ENCODE peak calls at places on chromosome 2, in ten cellular contexts. Y is 8988T; I is HT-29; X is stromal cell of bone marrow; V is AG20443; P is KBM-7; E is stimulated activated CD4-positive, alpha-beta T cell treated with anti-CD3 and anti-CD28 coated beads, Interleukin-15, amount 100 ng/mL, for 24 hours; A is NCI-H2081; S is T-helper 22 cell; R is AG10803. N is an unnamed sample.

GRCh38 chr2:149049142-149049541 is 10.6 kb downstream of the LYPD6B start:
- DNase-seq in Y (no peak), I (no peak), X (no peak), V (no peak), P (no peak), E (no peak), A (no peak), S (no peak), R (peak; percentile 81), N (no peak)

GRCh38 chr2:230614913-230615332 is 97.7 kb upstream of the CAB39 start:
- DNase-seq in Y (no peak), I (no peak), X (no peak), V (no peak), P (no peak), E (peak; percentile 77), A (no peak), S (no peak), R (no peak), N (no peak)

GRCh38 chr2:44087037-44087713 is 81.5 kb upstream of the PPM1B start:
- DNase-seq in Y (peak; percentile 74), I (peak; percentile 88), X (peak; percentile 54), V (peak; percentile 94), P (peak; percentile 89), E (peak; percentile 89), A (peak; percentile 81), S (peak; percentile 50), R (peak; percentile 60), N (peak; percentile 38)

GRCh38 chr2:160952462-160952861 is 207.8 kb upstream of the TANK start:
- DNase-seq in Y (no peak), I (no peak), X (no peak), V (peak; percentile 57), P (no peak), E (no peak), A (no peak), S (no peak), R (peak; percentile 75), N (no peak)

GRCh38 chr2:164620873-164621760 is at the start of gene GRB14:
- DNase-seq in Y (peak; percentile 68), I (peak; percentile 85), X (no peak), V (peak; percentile 56), P (no peak), E (peak; percentile 5), A (peak; percentile 79), S (no peak), R (peak; percentile 6), N (no peak)

GRCh38 chr2:85330839-85331636 is 3.2 kb upstream of the TGOLN2 start:
- DNase-seq in Y (no peak), I (no peak), X (no peak), V (no peak), P (no peak), E (no peak), A (no peak), S (no peak), R (no peak), N (no peak)

GRCh38 chr2:142582317-142582716 is 295.1 kb upstream of the KYNU start:
- DNase-seq in Y (no peak), I (peak; percentile 29), X (no peak), V (no peak), P (no peak), E (no peak), A (no peak), S (no peak), R (no peak), N (no peak)

GRCh38 chr2:233834378-233834777 is 20.0 kb downstream of the HJURP start:
- DNase-seq in Y (no peak), I (no peak), X (no peak), V (no peak), P (no peak), E (no peak), A (no peak), S (no peak), R (no peak), N (no peak)

GRCh38 chr2:181578829-181579228 is 78.1 kb downstream of the CERKL start:
- DNase-seq in Y (no peak), I (no peak), X (no peak), V (no peak), P (no peak), E (no peak), A (no peak), S (no peak), R (no peak), N (no peak)

GRCh38 chr2:48414640-48414979 is 115.3 kb upstream of the STON1 start:
- DNase-seq in Y (no peak), I (no peak), X (no peak), V (no peak), P (no peak), E (no peak), A (no peak), S (no peak), R (no peak), N (no peak)

GRCh38 chr2:20960003-20960402 is 83.9 kb downstream of the APOB start:
- DNase-seq in Y (no peak), I (no peak), X (no peak), V (no peak), P (no peak), E (no peak), A (no peak), S (no peak), R (no peak), N (no peak)